ENCODE peak calls at places on chromosomes 1 and 21, in nine cellular contexts. Y is substantia nigra; I is left ventricle myocardium inferior; O is naive thymus-derived CD4-positive, alpha-beta T cell; N is activated naive CD4-positive, alpha-beta T cell treated with anti-CD3 and anti-CD28 coated beads, Interleukin-2, amount 10 ng/mL, durations not matched to agents 7 days and 5 days; P is amniotic stem cell; U is right cardiac atrium; D is cardiac fibroblast; A is stimulated activated CD8-positive, alpha-beta memory T cell treated with anti-CD3 and anti-CD28 coated beads, Interleukin-2, amount 100 ng/mL, for 48 hours. C is an unnamed sample.

GRCh38 chr1:192100686-192101468 is 57.4 kb upstream of the RGS18 start:
- DNase-seq in O (no peak), P (no peak), I (no peak), U (no peak), A (no peak), D (no peak), Y (no peak), N (no peak), C (no peak)

GRCh38 chr1:245965398-245965797 is 541.7 kb downstream of the SMYD3 start:
- DNase-seq in N (no peak), Y (no peak), P (no peak), A (no peak), U (no peak), O (no peak), I (no peak), D (no peak), C (no peak)

GRCh38 chr1:41802532-41803501 is 115.9 kb downstream of the HIVEP3 start:
- DNase-seq in N (peak), Y (peak), U (peak), I (peak), A (no peak), O (peak), P (no peak), D (peak), C (peak)

GRCh38 chr1:235648407-235648907 is 1.1 kb downstream of the GNG4 start:
- DNase-seq in Y (no peak), I (no peak), N (no peak), O (no peak), P (no peak), U (no peak), D (no peak), A (no peak), C (no peak)

GRCh38 chr1:47412437-47412836 is 3.6 kb upstream of the FOXE3 start:
- DNase-seq in Y (no peak), U (no peak), P (no peak), D (no peak), N (no peak), O (no peak), A (no peak), I (no peak), C (no peak)

GRCh38 chr1:4396571-4396970 is 257.8 kb upstream of the AJAP1 start:
- DNase-seq in U (no peak), A (no peak), D (no peak), O (no peak), P (no peak), I (no peak), Y (no peak), N (no peak), C (no peak)

GRCh38 chr21:31974454-31974985 is 101.7 kb downstream of the HUNK start:
- DNase-seq in O (no peak), I (no peak), A (peak), D (no peak), N (peak), U (no peak), Y (no peak), P (no peak), C (no peak)

GRCh38 chr1:52709016-52709415 is 10.9 kb upstream of the COA7 start:
- DNase-seq in U (no peak), A (no peak), D (peak), P (no peak), Y (no peak), I (no peak), O (no peak), N (no peak), C (no peak)

GRCh38 chr1:26704629-26705028 is 8.8 kb downstream of the ARID1A start:
- DNase-seq in D (no peak), A (no peak), Y (no peak), I (no peak), O (no peak), P (no peak), U (no peak), N (no peak), C (no peak)

GRCh38 chr1:228555074-228555989 is 68.2 kb downstream of the RNF187 start:
- DNase-seq in P (no peak), I (no peak), N (no peak), O (peak), D (peak), U (no peak), Y (no peak), A (peak), C (no peak)

GRCh38 chr21:33300701-33301631 is 23.8 kb upstream of the IFNAR1 start:
- DNase-seq in N (no peak), O (no peak), P (no peak), Y (no peak), A (no peak), D (peak), U (no peak), I (no peak), C (no peak)

GRCh38 chr1:99728494-99729235 is 37.8 kb downstream of the FRRS1 start:
- DNase-seq in I (no peak), A (no peak), O (no peak), N (no peak), Y (no peak), D (peak), P (no peak), U (no peak), C (no peak)

GRCh38 chr21:33936221-33937038 is 20.8 kb upstream of the ATP5PO start:
- DNase-seq in I (no peak), A (no peak), Y (no peak), P (no peak), O (peak), D (peak), U (no peak), N (peak), C (no peak)

GRCh38 chr1:88149686-88150085 is 534.4 kb upstream of the PKN2 start:
- DNase-seq in N (no peak), D (no peak), Y (no peak), U (no peak), I (no peak), A (no peak), P (no peak), O (no peak), C (no peak)